ENCODE peak calls at places on chromosomes 16 and 17, in four cellular contexts. K is H1, W is GM12878, N is HepG2. O is an unnamed sample.

GRCh38 chr17:31580331-31581021 is 189.0 kb downstream of the RAB11FIP4 start:
- DNase-seq in K (no peak), W (no peak), N (no peak), O (no peak)

GRCh38 chr17:20256144-20256543 is 211.2 kb downstream of the LGALS9B start:
- DNase-seq in K (no peak), W (no peak), N (no peak), O (no peak)

GRCh38 chr17:82320956-82321927 is 3.8 kb upstream of the CD7 start:
- DNase-seq in K (no peak), W (no peak), N (no peak), O (peak; percentile 84)

GRCh38 chr16:68091604-68092261 is 6.6 kb downstream of the NFATC3 start:
- DNase-seq in K (no peak), W (no peak), N (peak; percentile 70), O (no peak)

GRCh38 chr17:76748657-76749056 is 10.7 kb downstream of the MFSD11 start:
- DNase-seq in K (no peak), W (no peak), N (no peak), O (no peak)

GRCh38 chr16:46961373-46962353 is 11.8 kb downstream of the DNAJA2 start:
- DNase-seq in K (no peak), W (no peak), N (no peak), O (no peak)

GRCh38 chr17:12136646-12137045 is 116.0 kb downstream of the MAP2K4 start:
- DNase-seq in K (no peak), W (no peak), N (no peak), O (no peak)

GRCh38 chr16:86059253-86060171 is 160.6 kb downstream of the IRF8 start:
- DNase-seq in K (no peak), W (no peak), N (no peak), O (no peak)

GRCh38 chr16:72219282-72219681 is 47.3 kb upstream of the PMFBP1 start:
- DNase-seq in K (no peak), W (no peak), N (no peak), O (no peak)

GRCh38 chr17:52297230-52298010 is 138.9 kb upstream of the CA10 start:
- DNase-seq in K (no peak), W (no peak), N (peak; percentile 5), O (no peak)

GRCh38 chr16:87132361-87133014 is 184.7 kb downstream of the C16orf95 start:
- DNase-seq in K (no peak), W (no peak), N (peak; percentile 73), O (no peak)

GRCh38 chr17:1180958-1181768 is 1.4 kb upstream of the ABR start:
- DNase-seq in K (no peak), W (no peak), N (no peak), O (no peak)

GRCh38 chr16:50831751-50832150 is 89.9 kb downstream of the CYLD start:
- DNase-seq in K (no peak), W (no peak), N (no peak), O (no peak)

GRCh38 chr16:88591577-88592021 is 21.4 kb downstream of the ZC3H18 start:
- DNase-seq in K (no peak), W (peak; percentile 90), N (no peak), O (no peak)

GRCh38 chr16:49931931-49932330 is 76.0 kb upstream of the ZNF423 start:
- DNase-seq in K (no peak), W (no peak), N (no peak), O (no peak)

GRCh38 chr16:58426960-58427359 is 34.7 kb downstream of the GINS3 start:
- DNase-seq in K (no peak), W (no peak), N (no peak), O (no peak)

GRCh38 chr16:57017251-57017650 is 27.9 kb downstream of the NLRC5 start:
- DNase-seq in K (no peak), W (no peak), N (no peak), O (no peak)

GRCh38 chr16:3774819-3775218 is 57.5 kb upstream of the TRAP1 start:
- DNase-seq in K (no peak), W (no peak), N (no peak), O (no peak)

GRCh38 chr17:48228720-48229119 is 121.2 kb downstream of the SNX11 start:
- DNase-seq in K (peak; percentile 9), W (no peak), N (no peak), O (peak; percentile 31)

GRCh38 chr16:11576427-11577289 is 10.1 kb downstream of the LITAF start:
- DNase-seq in K (no peak), W (peak; percentile 82), N (peak; percentile 97), O (no peak)

GRCh38 chr17:51461578-51462004 is 201.2 kb downstream of the UTP18 start:
- DNase-seq in K (peak; percentile 29), W (no peak), N (peak; percentile 65), O (peak; percentile 79)

GRCh38 chr17:83064021-83064731 is 15.2 kb upstream of the METRNL start:
- DNase-seq in K (no peak), W (no peak), N (no peak), O (no peak)

GRCh38 chr17:596763-597644 is 117.6 kb downstream of the VPS53 start:
- DNase-seq in K (no peak), W (no peak), N (no peak), O (no peak)

GRCh38 chr17:19304209-19304608 is 58.3 kb downstream of the B9D1 start:
- DNase-seq in K (no peak), W (no peak), N (peak; percentile 37), O (peak; percentile 72)

GRCh38 chr17:50056961-50057330 is 1.0 kb downstream of the ITGA3 start:
- DNase-seq in K (no peak), W (no peak), N (no peak), O (no peak)

GRCh38 chr17:7852919-7853692 is 1.8 kb upstream of the TMEM88 start:
- DNase-seq in K (no peak), W (no peak), N (no peak), O (no peak)

GRCh38 chr17:7887038-7887481 is 1.5 kb upstream of the CHD3 start:
- DNase-seq in K (no peak), W (no peak), N (no peak), O (no peak)

GRCh38 chr17:33049781-33050414 is 58.3 kb downstream of the SPACA3 start:
- DNase-seq in K (peak; percentile 5), W (no peak), N (peak; percentile 44), O (peak; percentile 74)

GRCh38 chr17:16135461-16135860 is 79.9 kb downstream of the NCOR1 start:
- DNase-seq in K (no peak), W (no peak), N (no peak), O (no peak)

GRCh38 chr17:75386430-75386829 is 19.0 kb downstream of the GRB2 start:
- DNase-seq in K (no peak), W (no peak), N (no peak), O (no peak)
- TF ChIP-seq CBX5 in K (no peak), W (no peak), N (no peak), O (no peak)

GRCh38 chr16:1332618-1333148 is 762 bp upstream of the BAIAP3 start:
- DNase-seq in K (no peak), W (no peak), N (no peak), O (no peak)
- H3K4me2 ChIP-seq in K (peak overlapping the region; percentile 72), W (no peak overlapping the region), N (peak overlapping the region; percentile 99), O (peak overlapping the region; percentile 66)

DNA sequence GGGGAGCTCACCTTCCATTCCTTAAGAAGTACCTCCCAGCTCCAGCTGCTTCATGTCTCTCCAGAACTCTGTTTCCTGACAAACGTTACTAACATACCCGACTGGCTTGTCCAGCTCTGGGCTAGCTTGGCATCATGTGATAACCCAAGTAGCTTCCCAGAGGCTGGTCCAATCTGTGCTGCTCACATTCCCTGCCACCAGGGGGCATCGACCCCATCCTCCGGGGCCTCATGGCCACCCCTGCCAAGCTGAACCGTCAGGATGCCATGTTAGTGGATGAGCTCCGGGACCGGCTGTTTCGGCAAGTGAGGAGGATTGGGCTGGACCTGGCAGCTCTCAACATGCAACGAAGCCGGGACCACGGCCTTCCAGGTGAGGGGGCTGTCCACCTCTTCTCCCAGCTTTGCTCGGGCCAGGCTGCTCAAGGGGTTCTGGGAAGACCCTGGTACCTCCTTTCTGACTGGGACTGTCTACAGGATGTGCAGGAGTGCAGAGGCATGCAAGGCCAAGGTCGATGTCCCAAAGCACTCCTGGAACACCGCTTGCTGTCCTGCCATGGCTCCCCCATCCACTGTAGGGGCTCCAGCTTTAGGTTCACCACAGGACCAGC is 7.6 kb downstream of the EPX start:
- DNase-seq in K (peak; percentile 27), W (no peak), N (peak; percentile 52), O (peak; percentile 62)
- TF ChIP-seq CBX5 in K (no peak), W (no peak), N (no peak), O (no peak)

GRCh38 chr17:41545829-41546410 is 17.8 kb upstream of the KRT19 start:
- DNase-seq in K (no peak), W (no peak), N (no peak), O (no peak)
- H3K4me2 ChIP-seq in K (no peak overlapping the region), W (no peak overlapping the region), N (no peak overlapping the region), O (no peak overlapping the region)